ENCODE peak calls at places on chromosomes 1 and 21, in nine cellular contexts. E is upper lobe of left lung; B is suprapubic skin; V is mammary epithelial cell; I is CD8-positive, alpha-beta T cell; H is cardiac muscle cell; K is lower lobe of right lung; S is HCT116; U is heart left ventricle. Y is an unnamed sample.

GRCh38 chr1:61125263-61125662 is 42.9 kb downstream of the NFIA start:
- DNase-seq in E (no peak), B (no peak), V (no peak), I (no peak), H (no peak), K (no peak), S (no peak), U (no peak), Y (no peak)

GRCh38 chr1:204819495-204819894 is 51.2 kb upstream of the NFASC start:
- DNase-seq in E (no peak), B (no peak), V (peak; percentile 60), I (no peak), H (no peak), K (no peak), S (no peak), U (no peak), Y (no peak)

GRCh38 chr1:107433068-107433467 is 292.2 kb downstream of the NTNG1 start:
- DNase-seq in E (no peak), B (no peak), V (no peak), I (no peak), H (no peak), K (no peak), S (no peak), U (no peak), Y (no peak)

GRCh38 chr21:39022901-39023693 is 160.2 kb downstream of the PSMG1 start:
- DNase-seq in E (peak; percentile 93), B (no peak), V (no peak), I (no peak), H (peak; percentile 70), K (peak; percentile 87), S (no peak), U (peak; percentile 78), Y (no peak)

GRCh38 chr1:57307382-57307781 is 116.5 kb downstream of the DAB1 start:
- DNase-seq in E (no peak), B (no peak), V (peak; percentile 2), I (peak; percentile 47), H (no peak), K (no peak), S (no peak), U (peak; percentile 46), Y (no peak)

GRCh38 chr21:46097826-46098286 is at the start of gene COL6A2:
- DNase-seq in E (peak; percentile 92), B (no peak), V (no peak), I (peak; percentile 53), H (peak; percentile 82), K (peak; percentile 55), S (no peak), U (peak; percentile 67), Y (peak; percentile 49)

GRCh38 chr1:67997746-67998145 is 52.7 kb downstream of the DIRAS3 start:
- DNase-seq in E (no peak), B (no peak), V (no peak), I (no peak), H (no peak), K (no peak), S (no peak), U (no peak), Y (no peak)

GRCh38 chr21:26835027-26835713 is 10.0 kb downstream of the ADAMTS1 start:
- DNase-seq in E (no peak), B (no peak), V (peak; percentile 83), I (no peak), H (no peak), K (no peak), S (no peak), U (peak; percentile 33), Y (no peak)

GRCh38 chr1:31660871-31661455 is 16.3 kb upstream of the PEF1 start:
- DNase-seq in E (no peak), B (no peak), V (no peak), I (no peak), H (no peak), K (no peak), S (no peak), U (no peak), Y (no peak)

GRCh38 chr1:84298688-84299535 is 2.6 kb upstream of the SAMD13 start:
- DNase-seq in E (peak; percentile 87), B (peak; percentile 69), V (peak; percentile 13), I (peak; percentile 1), H (peak; percentile 52), K (peak; percentile 56), S (no peak), U (peak; percentile 50), Y (peak; percentile 52)

GRCh38 chr1:63774617-63775417 is 1.0 kb downstream of the ROR1 start:
- DNase-seq in E (peak; percentile 91), B (peak; percentile 75), V (peak; percentile 62), I (no peak), H (peak; percentile 68), K (peak; percentile 59), S (no peak), U (peak; percentile 53), Y (no peak)

GRCh38 chr1:63777286-63777685 is 3.5 kb downstream of the ROR1 start:
- DNase-seq in E (no peak), B (no peak), V (no peak), I (no peak), H (no peak), K (no peak), S (no peak), U (no peak), Y (no peak)

GRCh38 chr1:63773496-63773814 is 362 bp upstream of the ROR1 start:
- DNase-seq in E (no peak), B (no peak), V (no peak), I (no peak), H (no peak), K (no peak), S (no peak), U (no peak), Y (no peak)

GRCh38 chr1:63773815-63774616 is at the start of gene ROR1:
- DNase-seq in E (peak; percentile 94), B (peak; percentile 93), V (peak; percentile 82), I (no peak), H (peak; percentile 94), K (peak; percentile 89), S (peak; percentile 72), U (peak; percentile 93), Y (peak; percentile 77)

GRCh38 chr1:63775418-63776127 is 1.8 kb downstream of the ROR1 start:
- DNase-seq in E (no peak), B (no peak), V (peak; percentile 40), I (no peak), H (no peak), K (no peak), S (no peak), U (no peak), Y (no peak)
- H3K4me3 ChIP-seq in E (peak overlapping the region; percentile 70), B (peak overlapping the region; percentile 63), V (peak overlapping the region; percentile 90), I (no peak overlapping the region), H (peak overlapping the region; percentile 99), K (peak overlapping the region; percentile 69), S (no peak overlapping the region), U (peak overlapping the region; percentile 78), Y (peak overlapping the region; percentile 70)

GRCh38 chr1:220809187-220809550 is 22.5 kb downstream of the MTARC1 start:
- DNase-seq in E (no peak), B (no peak), V (no peak), I (no peak), H (no peak), K (no peak), S (no peak), U (no peak), Y (no peak)

GRCh38 chr1:220810963-220811362 is 24.2 kb downstream of the MTARC1 start:
- DNase-seq in E (no peak), B (no peak), V (no peak), I (no peak), H (peak; percentile 30), K (no peak), S (no peak), U (no peak), Y (no peak)

GRCh38 chr1:220810179-220810653 is 23.5 kb downstream of the MTARC1 start:
- DNase-seq in E (peak; percentile 51), B (peak; percentile 87), V (no peak), I (peak; percentile 46), H (peak; percentile 87), K (peak; percentile 89), S (peak; percentile 38), U (peak; percentile 84), Y (no peak)

GRCh38 chr1:220808501-220809186 is 21.9 kb downstream of the MTARC1 start:
- DNase-seq in E (no peak), B (no peak), V (peak; percentile 81), I (no peak), H (peak; percentile 63), K (no peak), S (no peak), U (no peak), Y (no peak)

GRCh38 chr1:220809704-220810103 is 23.0 kb downstream of the MTARC1 start:
- DNase-seq in E (no peak), B (no peak), V (no peak), I (no peak), H (no peak), K (no peak), S (no peak), U (no peak), Y (no peak)
- H3K4me1 ChIP-seq in E (peaks cover 6% of the 10 kb centered on the region), B (peaks cover 5% of the 10 kb centered on the region), V (peaks cover 15% of the 10 kb centered on the region), I (no peaks in the 10 kb centered on the region), H (peaks cover 5% of the 10 kb centered on the region), K (peaks cover 9% of the 10 kb centered on the region), S (no peaks in the 10 kb centered on the region), U (peaks cover 11% of the 10 kb centered on the region), Y (no peaks in the 10 kb centered on the region)

DNA sequence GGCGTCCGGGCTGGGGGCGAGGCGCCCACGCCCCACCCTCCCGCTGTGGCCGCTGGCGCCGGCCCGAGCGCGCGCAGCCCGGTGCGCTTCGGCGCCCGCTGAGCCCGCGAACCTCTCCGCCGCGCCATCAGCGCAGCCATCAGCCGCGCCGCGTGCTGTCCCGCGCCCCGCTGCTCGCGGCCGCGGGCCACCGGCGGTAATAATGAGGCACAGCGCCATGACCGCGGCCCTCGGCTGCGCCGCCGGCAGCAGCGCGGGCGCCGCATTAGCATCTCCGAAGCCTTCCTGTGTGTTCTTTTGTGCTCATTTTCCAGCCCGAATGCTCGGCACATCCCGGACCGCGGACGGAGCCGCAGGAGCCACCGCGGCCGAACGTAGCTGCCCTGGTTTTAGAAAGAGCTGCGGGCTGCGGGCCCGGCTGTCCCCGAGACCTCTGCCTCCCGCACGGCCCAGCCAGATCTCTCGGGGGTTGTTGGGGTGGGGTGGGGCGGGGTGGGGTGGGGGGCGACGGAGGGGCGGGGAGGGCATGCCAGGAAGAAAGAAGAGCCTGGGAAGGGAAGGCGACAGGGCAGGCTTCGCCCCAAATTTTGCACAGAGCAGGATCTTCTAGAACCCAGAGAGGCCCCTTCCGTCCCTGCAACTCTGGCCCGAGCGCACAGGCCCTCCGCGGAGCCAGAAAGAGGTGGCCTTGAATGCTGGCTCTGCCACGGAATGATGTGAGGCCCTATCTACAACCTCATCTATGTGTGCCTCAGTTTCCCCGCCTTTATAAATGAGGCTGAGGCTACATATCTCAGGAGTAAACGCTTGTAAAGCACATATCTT is 55.3 kb downstream of the RRAGC start:
- DNase-seq in E (peak; percentile 83), B (no peak), V (no peak), I (no peak), H (peak; percentile 53), K (no peak), S (no peak), U (no peak), Y (no peak)
- H3K4me3 ChIP-seq in E (peak overlapping the region; percentile 24), B (peak overlapping the region; percentile 42), V (no peak overlapping the region), I (no peak overlapping the region), H (peak overlapping the region; percentile 41), K (peak overlapping the region; percentile 29), S (no peak overlapping the region), U (no peak overlapping the region), Y (peak overlapping the region; percentile 9)

DNA sequence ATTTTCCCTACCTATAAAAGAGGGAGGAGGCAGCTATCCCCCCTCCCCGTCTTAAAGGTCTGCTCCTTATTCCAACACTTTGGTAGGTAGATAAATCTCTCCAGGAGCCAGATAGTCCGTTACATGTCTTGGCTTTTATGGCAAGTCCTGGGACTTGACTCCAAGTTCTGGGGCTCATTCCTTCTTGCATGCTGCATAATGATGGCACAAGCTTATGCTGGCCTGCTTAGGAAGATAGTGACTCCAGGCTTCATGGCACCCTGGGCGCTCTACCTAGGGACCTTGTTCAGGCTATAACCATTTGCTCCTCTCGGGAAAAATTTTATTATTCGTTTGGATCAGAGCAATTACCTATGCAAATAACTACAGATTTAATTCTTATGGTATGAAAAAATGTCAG is 3.7 kb downstream of the SLAMF1 start:
- DNase-seq in E (no peak), B (no peak), V (no peak), I (no peak), H (no peak), K (no peak), S (no peak), U (no peak), Y (no peak)
- H3K4me1 ChIP-seq in E (peaks cover 3% of the 10 kb centered on the region), B (peaks cover 4% of the 10 kb centered on the region), V (no peaks in the 10 kb centered on the region), I (peaks cover 92% of the 10 kb centered on the region), H (peaks cover 10% of the 10 kb centered on the region), K (peaks cover 12% of the 10 kb centered on the region), S (no peaks in the 10 kb centered on the region), U (no peaks in the 10 kb centered on the region), Y (no peaks in the 10 kb centered on the region)

Y was measured in RWPE2.